ENCODE peak calls at places on chromosome 2, in five cellular contexts. B is A549; Y is CD8-positive, alpha-beta T cell; M is astrocyte of the spinal cord; U is IMR-90. F is an unnamed sample.

GRCh38 chr2:101622633-101623521 is 74.6 kb upstream of the MAP4K4 start:
- DNase-seq in Y (no peak), B (no peak), M (no peak), U (no peak), F (no peak)

GRCh38 chr2:218074031-218074430 is 5.0 kb downstream of the RUFY4 start:
- DNase-seq in U (peak; percentile 7), Y (no peak), B (peak; percentile 32), M (no peak), F (no peak)

GRCh38 chr2:649461-650342 is 27.5 kb downstream of the TMEM18 start:
- DNase-seq in B (no peak), Y (no peak), U (no peak), M (no peak), F (no peak)

GRCh38 chr2:62939735-62940491 is 110.7 kb upstream of the OTX1 start:
- DNase-seq in Y (no peak), U (peak; percentile 93), M (peak; percentile 89), B (no peak), F (peak; percentile 95)

GRCh38 chr2:200585730-200586643 is at the start of gene AOX1:
- DNase-seq in Y (peak; percentile 23), U (peak; percentile 45), B (no peak), M (peak; percentile 55), F (peak; percentile 78)

GRCh38 chr2:75292826-75293225 is 93.5 kb upstream of the TACR1 start:
- DNase-seq in U (peak; percentile 83), Y (no peak), M (peak; percentile 78), B (no peak), F (peak; percentile 90)

GRCh38 chr2:85754313-85755095 is 713 bp downstream of the ATOH8 start:
- DNase-seq in U (peak; percentile 39), M (peak; percentile 64), Y (no peak), B (no peak), F (no peak)

GRCh38 chr2:16604236-16604635 is 61.4 kb downstream of the CYRIA start:
- DNase-seq in M (no peak), U (no peak), Y (no peak), B (no peak), F (no peak)

GRCh38 chr2:63667132-63667531 is 78.4 kb downstream of the MDH1 start:
- DNase-seq in U (no peak), M (no peak), B (no peak), Y (no peak), F (no peak)

GRCh38 chr2:38765149-38765548 is 12.9 kb upstream of the GEMIN6 start:
- DNase-seq in U (peak; percentile 79), B (no peak), Y (no peak), M (peak; percentile 69), F (peak; percentile 63)

GRCh38 chr2:85959826-85960225 is 71.0 kb upstream of the ST3GAL5 start:
- DNase-seq in Y (no peak), B (no peak), U (no peak), M (no peak), F (no peak)

GRCh38 chr2:69667805-69668382 is 24.4 kb upstream of the AAK1 start:
- DNase-seq in U (peak; percentile 65), M (peak; percentile 10), B (no peak), Y (no peak), F (peak; percentile 29)

GRCh38 chr2:49914281-49914680 is 760.0 kb upstream of the FSHR start:
- DNase-seq in M (peak; percentile 81), B (no peak), U (no peak), Y (no peak), F (peak; percentile 1)

GRCh38 chr2:45009303-45009927 is at the start of gene SIX2:
- DNase-seq in U (peak; percentile 72), M (peak; percentile 97), B (peak; percentile 81), Y (no peak), F (peak; percentile 96)

GRCh38 chr2:120442923-120443571 is 97.1 kb downstream of the INHBB start:
- DNase-seq in B (no peak), U (no peak), M (no peak), Y (no peak), F (no peak)

GRCh38 chr2:157182834-157183396 is 74.6 kb upstream of the GALNT5 start:
- DNase-seq in M (peak; percentile 94), U (peak; percentile 97), B (peak; percentile 58), Y (no peak), F (peak; percentile 96)

GRCh38 chr2:217121565-217121964 is 261.7 kb upstream of the TNP1 start:
- DNase-seq in B (no peak), Y (no peak), M (no peak), U (no peak), F (no peak)

GRCh38 chr2:152715854-152716428 is 1.3 kb downstream of the PRPF40A start:
- DNase-seq in Y (peak; percentile 20), B (peak; percentile 64), M (no peak), U (peak; percentile 5), F (peak; percentile 43)

GRCh38 chr2:217903859-217904613 is 98.8 kb downstream of the TNS1 start:
- DNase-seq in B (no peak), M (peak; percentile 64), Y (no peak), U (peak; percentile 72), F (peak; percentile 40)

GRCh38 chr2:46386763-46387162 is 89.6 kb downstream of the EPAS1 start:
- DNase-seq in M (no peak), U (no peak), B (no peak), Y (no peak), F (no peak)

GRCh38 chr2:207676827-207677354 is 34.5 kb upstream of the CCNYL1 start:
- DNase-seq in Y (no peak), B (peak; percentile 40), U (peak; percentile 91), M (peak; percentile 85), F (peak; percentile 73)

GRCh38 chr2:140639628-140640027 is 1491.2 kb downstream of the LRP1B start:
- DNase-seq in M (no peak), Y (no peak), U (no peak), B (no peak), F (no peak)

GRCh38 chr2:189222440-189222839 is 42.9 kb upstream of the COL5A2 start:
- DNase-seq in Y (no peak), M (peak; percentile 76), B (no peak), U (no peak), F (peak; percentile 52)

GRCh38 chr2:89763254-89763580 is 1071.7 kb downstream of the RPIA start:
- DNase-seq in M (no peak), Y (no peak), U (no peak), B (no peak), F (no peak)

GRCh38 chr2:47225061-47225783 is 70.1 kb upstream of the STPG4 start:
- DNase-seq in M (peak; percentile 86), Y (no peak), U (peak; percentile 88), B (no peak), F (peak; percentile 86)

GRCh38 chr2:3465844-3466481 is 53.4 kb downstream of the ADI1 start:
- DNase-seq in M (peak; percentile 94), Y (no peak), B (peak; percentile 34), U (peak; percentile 94), F (peak; percentile 97)

GRCh38 chr2:57698935-57699449 is 347.6 kb upstream of the VRK2 start:
- DNase-seq in Y (no peak), M (no peak), B (no peak), U (no peak), F (no peak)

GRCh38 chr2:143632751-143633374 is 503.6 kb downstream of the ARHGAP15 start:
- DNase-seq in M (no peak), U (no peak), Y (no peak), B (no peak), F (no peak)
- TF ChIP-seq CTCF in M (no peak), U (no peak), Y (no peak), B (no peak), F (no peak)

GRCh38 chr2:144513388-144514100 is 6.4 kb downstream of the ZEB2 start:
- DNase-seq in B (no peak), Y (peak; percentile 23), M (peak; percentile 81), U (peak; percentile 81), F (peak; percentile 78)
- H3K4me3 ChIP-seq in B (no peak overlapping the region), Y (no peak overlapping the region), M (peak overlapping the region; percentile 26), U (peak overlapping the region; percentile 22), F (peak overlapping the region; percentile 23)

DNA sequence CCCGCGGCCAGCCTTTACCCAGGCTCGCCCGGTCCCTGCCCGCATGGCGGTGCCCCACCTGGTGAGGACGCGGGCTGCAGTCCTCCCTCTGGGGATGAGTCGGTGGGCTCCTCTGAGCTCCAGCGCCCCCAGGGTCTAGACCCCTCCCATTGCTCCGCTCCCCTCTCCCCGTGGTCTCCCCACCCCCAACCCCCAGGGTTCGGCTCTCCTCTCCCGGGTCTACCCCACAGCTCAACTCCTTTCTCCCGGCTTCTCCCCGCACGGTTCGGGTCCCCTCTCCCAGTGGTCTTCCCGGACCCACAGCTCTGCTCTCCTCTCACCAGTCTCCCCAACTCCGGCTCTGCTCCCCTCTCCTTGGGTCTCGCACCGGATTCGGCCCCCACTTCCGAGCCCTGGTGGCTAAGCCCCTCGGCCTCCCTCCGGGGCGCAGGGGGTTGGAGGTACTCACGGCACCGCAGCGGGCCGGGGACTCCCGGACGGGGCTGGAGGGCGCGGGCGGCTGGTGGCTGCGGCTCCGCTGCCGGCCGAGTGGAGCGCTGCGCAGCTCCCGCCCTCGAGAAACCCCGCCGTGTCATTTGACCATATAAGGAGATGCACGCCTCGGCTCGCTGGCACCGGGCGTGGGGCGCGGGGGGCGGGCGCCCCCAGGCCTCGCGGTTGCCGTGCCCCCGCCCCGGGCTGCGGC is at the start of gene FHL2:
- DNase-seq in B (peak; percentile 62), M (peak; percentile 88), U (peak; percentile 80), Y (peak; percentile 59), F (peak; percentile 73)
- TF ChIP-seq CTCF in B (peak; percentile 35), M (peak; percentile 46), U (peak; percentile 60), Y (peak; percentile 48), F (peak; percentile 12)

DNA sequence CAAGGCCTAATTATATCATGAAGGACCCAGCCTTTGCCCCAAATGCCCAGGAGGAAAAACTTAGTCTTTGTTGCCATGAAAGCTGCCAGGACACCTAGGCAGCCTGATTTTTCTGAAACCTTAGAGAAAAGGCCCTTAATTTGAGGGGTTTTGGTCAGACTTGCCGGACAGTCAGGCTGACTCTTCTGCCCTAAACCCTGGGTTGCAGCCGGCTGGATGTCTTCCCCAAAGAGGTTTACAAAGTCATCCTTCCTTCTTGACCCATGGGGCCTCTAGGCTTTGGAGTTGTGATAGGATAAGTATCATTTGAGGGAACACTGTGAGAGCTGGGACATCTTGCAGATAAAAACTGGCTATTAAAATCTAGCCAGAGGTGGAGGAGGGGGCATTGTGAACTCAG is 2.4 kb upstream of the HOXD1 start:
- DNase-seq in U (no peak), B (no peak), Y (no peak), M (no peak), F (no peak)
- H3K4me3 ChIP-seq in U (no peak overlapping the region), B (no peak overlapping the region), Y (no peak overlapping the region), M (no peak overlapping the region), F (no peak overlapping the region)

GRCh38 chr2:160592993-160593392 is 99.4 kb upstream of the RBMS1 start:
- DNase-seq in M (no peak), Y (no peak), B (no peak), U (no peak), F (no peak)
- TF ChIP-seq CTCF in M (no peak), Y (no peak), B (no peak), U (no peak), F (no peak)

GRCh38 chr2:88451647-88452150 is 794 bp downstream of the FOXI3 start:
- DNase-seq in Y (peak; percentile 14), M (no peak), U (no peak), B (no peak), F (no peak)
- H3K4me3 ChIP-seq in Y (no peak overlapping the region), M (no peak overlapping the region), U (no peak overlapping the region), B (peak overlapping the region; percentile 58), F (no peak overlapping the region)

DNA sequence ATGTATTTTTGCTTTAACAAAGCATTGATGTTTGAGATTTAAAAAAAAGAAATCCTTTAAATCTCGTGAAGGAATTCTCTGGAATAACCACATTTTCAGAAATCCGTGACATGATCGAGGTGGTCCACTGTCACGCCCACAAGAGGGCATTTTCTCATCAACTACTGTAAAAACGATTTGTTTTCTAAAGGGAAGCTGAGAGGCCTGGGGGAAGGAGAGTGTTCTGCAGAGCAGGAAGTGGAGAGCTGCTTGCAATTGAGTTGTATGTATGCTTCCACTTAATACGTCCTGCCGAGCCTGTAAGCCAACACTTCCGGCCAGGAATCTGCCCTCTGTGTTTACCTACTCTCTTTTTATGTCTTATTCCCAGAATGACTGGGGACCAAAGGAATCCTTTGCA is 19.4 kb downstream of the KLHL29 start:
- DNase-seq in B (peak; percentile 28), Y (no peak), U (peak; percentile 91), M (peak; percentile 85), F (peak; percentile 77)
- TF ChIP-seq CTCF in B (peak; percentile 27), Y (no peak), U (peak; percentile 42), M (peak; percentile 24), F (no peak)

F was measured in fibroblast of mammary gland.